ENCODE peak calls at places on chromosomes 7 and 10, in nine cellular contexts. F is ecto neural progenitor cell, W is NCI-H460, K is pulmonary artery endothelial cell, U is activated gamma-delta T cell treated with Interleukin-2 at 50 U/mL for 16 hours, B is hippocampal formation, L is A673, I is T-helper 17 cell, A is LHCN-M2. M is an unnamed sample.

GRCh38 chr10:45433716-45434469 is 59.9 kb downstream of the ALOX5 start:
- DNase-seq in F (no peak), W (no peak), K (no peak), U (no peak), B (no peak), L (no peak), I (no peak), A (no peak), M (no peak)

GRCh38 chr10:13366891-13367290 is 18.8 kb upstream of the SEPHS1 start:
- DNase-seq in F (no peak), W (no peak), K (no peak), U (no peak), B (no peak), L (no peak), I (no peak), A (no peak), M (no peak)

GRCh38 chr10:6337382-6337781 is 134.7 kb downstream of the PFKFB3 start:
- DNase-seq in F (no peak), W (no peak), K (peak), U (no peak), B (no peak), L (no peak), I (no peak), A (no peak), M (no peak)

GRCh38 chr10:6504296-6504695 is 75.8 kb downstream of the PRKCQ start:
- DNase-seq in F (no peak), W (no peak), K (no peak), U (no peak), B (no peak), L (no peak), I (no peak), A (no peak), M (no peak)

GRCh38 chr10:131841131-131841661 is 59.6 kb upstream of the PPP2R2D start:
- DNase-seq in F (peak), W (no peak), K (no peak), U (no peak), B (no peak), L (no peak), I (no peak), A (no peak), M (no peak)

GRCh38 chr7:39091774-39092173 is 114.1 kb downstream of the POU6F2 start:
- DNase-seq in F (no peak), W (no peak), K (no peak), U (no peak), B (no peak), L (no peak), I (no peak), A (no peak), M (no peak)

GRCh38 chr10:5659702-5660528 is 6.5 kb downstream of the ASB13 start:
- DNase-seq in F (no peak), W (no peak), K (no peak), U (no peak), B (no peak), L (no peak), I (no peak), A (peak), M (peak)

GRCh38 chr10:78065616-78066410 is 32.1 kb downstream of the RPS24 start:
- DNase-seq in F (no peak), W (no peak), K (no peak), U (no peak), B (no peak), L (peak), I (no peak), A (no peak), M (no peak)

GRCh38 chr7:128919241-128919640 is 8.7 kb upstream of the KCP start:
- DNase-seq in F (no peak), W (no peak), K (no peak), U (no peak), B (no peak), L (no peak), I (no peak), A (no peak), M (no peak)

GRCh38 chr7:30751257-30751650 is 681 bp upstream of the INMT start:
- DNase-seq in F (no peak), W (no peak), K (no peak), U (no peak), B (no peak), L (no peak), I (no peak), A (no peak), M (no peak)

GRCh38 chr7:81501220-81501619 is 268.6 kb downstream of the HGF start:
- DNase-seq in F (no peak), W (peak), K (no peak), U (no peak), B (no peak), L (peak), I (no peak), A (peak), M (peak)

GRCh38 chr7:151386301-151387160 is 23.3 kb downstream of the WDR86 start:
- DNase-seq in F (no peak), W (no peak), K (no peak), U (no peak), B (no peak), L (no peak), I (no peak), A (no peak), M (no peak)

GRCh38 chr7:29044529-29044928 is 86.4 kb upstream of the TRIL start:
- DNase-seq in F (no peak), W (peak), K (no peak), U (no peak), B (no peak), L (no peak), I (no peak), A (peak), M (no peak)

GRCh38 chr7:149456770-149457421 is 4.0 kb downstream of the ZNF777 start:
- DNase-seq in F (no peak), W (no peak), K (no peak), U (no peak), B (no peak), L (no peak), I (no peak), A (no peak), M (no peak)

GRCh38 chr10:42475168-42476098 is 162.9 kb downstream of the ZNF33B start:
- DNase-seq in F (no peak), W (no peak), K (peak), U (no peak), B (no peak), L (peak), I (no peak), A (peak), M (no peak)